ENCODE peak calls at places on chromosome 20, in ten cellular contexts. B is NCI-H1930, I is HCT116, X is mesothelial cell of epicardium, F is mammary epithelial cell, G is kidney tubule cell, M is Right ventricle myocardium superior, U is stomach, T is Kasumi-1, W is NCI-H187. N is an unnamed sample.

GRCh38 chr20:62631336-62632317 is 10.7 kb upstream of the SLCO4A1 start:
- DNase-seq in X (no peak), M (no peak), I (no peak), B (no peak), W (peak), G (no peak), U (no peak), T (no peak), F (no peak), N (no peak)

GRCh38 chr20:10309326-10309725 is 90.7 kb downstream of the SNAP25 start:
- DNase-seq in X (no peak), F (peak), M (no peak), U (no peak), W (no peak), I (no peak), T (no peak), B (no peak), G (peak), N (no peak)

GRCh38 chr20:45833883-45834796 is 541 bp downstream of the SNX21 start:
- DNase-seq in G (peak), U (peak), M (peak), I (no peak), X (peak), T (no peak), B (peak), W (peak), F (peak), N (peak)

GRCh38 chr20:38326309-38326708 is 20.0 kb upstream of the LBP start:
- DNase-seq in F (no peak), G (peak), U (no peak), M (no peak), X (no peak), B (no peak), W (no peak), I (no peak), T (no peak), N (no peak)

GRCh38 chr20:1565461-1565860 is 8.0 kb upstream of the SIRPD start:
- DNase-seq in M (no peak), W (no peak), U (no peak), X (no peak), F (no peak), I (no peak), T (no peak), B (no peak), G (peak), N (no peak)

GRCh38 chr20:64136004-64136710 is 28.1 kb upstream of the MYT1 start:
- DNase-seq in B (no peak), T (no peak), U (no peak), F (no peak), I (no peak), X (no peak), W (no peak), G (no peak), M (peak), N (no peak)

GRCh38 chr20:25077610-25078169 is 4.3 kb downstream of the VSX1 start:
- DNase-seq in T (peak), G (peak), X (no peak), B (no peak), U (peak), W (no peak), I (no peak), M (peak), F (no peak), N (no peak)

GRCh38 chr20:44961868-44962267 is 1.7 kb upstream of the TOMM34 start:
- DNase-seq in F (peak), T (no peak), W (no peak), U (no peak), X (no peak), G (peak), M (no peak), I (no peak), B (no peak), N (no peak)

GRCh38 chr20:37257993-37258392 is 3.6 kb downstream of the GHRH start:
- DNase-seq in B (peak), X (no peak), T (no peak), I (no peak), G (no peak), W (no peak), F (no peak), U (no peak), M (no peak), N (no peak)

GRCh38 chr20:54292186-54292585 is 84.3 kb downstream of the PFDN4 start:
- DNase-seq in I (no peak), W (no peak), U (no peak), G (peak), X (no peak), F (peak), M (no peak), T (no peak), B (no peak), N (no peak)

GRCh38 chr20:47747663-47748031 is 37.6 kb downstream of the SULF2 start:
- DNase-seq in T (no peak), U (no peak), F (no peak), G (no peak), I (no peak), B (no peak), W (no peak), M (no peak), X (no peak), N (no peak)

GRCh38 chr20:15616626-15617025 is 956.6 kb downstream of the KIF16B start:
- DNase-seq in F (no peak), B (no peak), G (no peak), U (no peak), T (no peak), I (no peak), X (no peak), W (no peak), M (no peak), N (no peak)

GRCh38 chr20:52279667-52280180 is 88.1 kb upstream of the ZFP64 start:
- DNase-seq in B (no peak), G (no peak), U (no peak), F (no peak), M (no peak), X (no peak), W (no peak), T (no peak), I (no peak), N (no peak)

GRCh38 chr20:61260905-61261304 is 8.8 kb downstream of the CDH4 start:
- DNase-seq in I (no peak), F (peak), T (no peak), G (peak), W (no peak), X (no peak), U (no peak), B (no peak), M (no peak), N (no peak)

GRCh38 chr20:15759546-15760216 is 813.6 kb downstream of the KIF16B start:
- DNase-seq in B (no peak), I (no peak), G (peak), U (no peak), M (no peak), F (no peak), W (no peak), X (no peak), T (no peak), N (peak)

GRCh38 chr20:31740208-31740607 is 1.1 kb downstream of the TPX2 start:
- DNase-seq in G (peak), B (no peak), X (no peak), U (no peak), T (peak), I (no peak), M (no peak), F (peak), W (no peak), N (no peak)

GRCh38 chr20:35699914-35700624 is 864 bp downstream of the ROMO1 start:
- DNase-seq in U (no peak), F (no peak), B (no peak), X (no peak), G (no peak), T (no peak), I (no peak), W (no peak), M (no peak), N (peak)

GRCh38 chr20:62066339-62066982 is 780 bp upstream of the TAF4 start:
- DNase-seq in B (peak), G (peak), T (no peak), U (peak), X (no peak), F (peak), M (peak), I (no peak), W (peak), N (peak)

GRCh38 chr20:63191400-63191799 is 24.5 kb downstream of the YTHDF1 start:
- DNase-seq in M (no peak), U (peak), T (no peak), G (peak), I (peak), W (no peak), F (no peak), B (no peak), X (no peak), N (no peak)

GRCh38 chr20:48761023-48761785 is 66.6 kb downstream of the PREX1 start:
- DNase-seq in M (peak), I (no peak), F (no peak), X (no peak), B (no peak), W (no peak), G (no peak), U (peak), T (peak), N (no peak)

GRCh38 chr20:37598611-37599342 is 71.1 kb upstream of the BLCAP start:
- DNase-seq in B (no peak), T (no peak), F (no peak), U (no peak), W (no peak), X (no peak), G (no peak), I (no peak), M (no peak), N (peak)

GRCh38 chr20:59525500-59526241 is 78.7 kb upstream of the PHACTR3 start:
- DNase-seq in M (peak), T (peak), B (peak), W (no peak), X (no peak), F (peak), U (peak), I (peak), G (peak), N (peak)

GRCh38 chr20:63741676-63742380 is 2.3 kb downstream of the SLC2A4RG start:
- DNase-seq in X (no peak), U (no peak), B (no peak), T (no peak), W (no peak), M (no peak), I (no peak), F (no peak), G (no peak), N (no peak)

GRCh38 chr20:49268600-49269365 is 9.1 kb downstream of the ZNFX1 start:
- DNase-seq in I (no peak), W (no peak), M (no peak), T (no peak), G (peak), F (no peak), B (no peak), X (no peak), U (no peak), N (no peak)

GRCh38 chr20:10848810-10849370 is 175.1 kb upstream of the JAG1 start:
- DNase-seq in B (no peak), T (no peak), F (peak), I (peak), U (no peak), M (peak), X (no peak), G (peak), W (no peak), N (no peak)

GRCh38 chr20:3323398-3323797 is 84.1 kb downstream of the DNAAF9 start:
- DNase-seq in B (no peak), W (no peak), I (no peak), X (no peak), T (no peak), M (no peak), U (no peak), F (peak), G (no peak), N (no peak)

GRCh38 chr20:20802328-20802727 is 89.9 kb upstream of the RALGAPA2 start:
- DNase-seq in B (no peak), F (no peak), X (no peak), M (no peak), U (no peak), I (no peak), W (no peak), G (no peak), T (peak), N (no peak)

GRCh38 chr20:51404297-51405060 is 138.0 kb downstream of the NFATC2 start:
- DNase-seq in F (no peak), X (no peak), U (peak), T (no peak), W (no peak), G (no peak), M (no peak), B (no peak), I (no peak), N (no peak)

GRCh38 chr20:45044084-45044573 is 56.8 kb downstream of the KCNS1 start:
- DNase-seq in F (peak), U (no peak), B (peak), X (no peak), M (no peak), G (peak), W (no peak), T (peak), I (peak), N (peak)

GRCh38 chr20:60100780-60101179 is 142.6 kb downstream of the CDH26 start:
- DNase-seq in G (no peak), F (no peak), U (no peak), T (no peak), B (no peak), X (no peak), I (no peak), M (no peak), W (peak), N (no peak)

GRCh38 chr20:31720486-31721407 is 1.9 kb downstream of the BCL2L1 start:
- DNase-seq in G (peak), M (no peak), U (peak), W (no peak), B (no peak), I (no peak), X (no peak), F (no peak), T (no peak), N (no peak)

GRCh38 chr20:46220808-46221207 is 87.5 kb downstream of the CDH22 start:
- DNase-seq in W (peak), T (no peak), U (no peak), G (peak), B (peak), I (peak), X (no peak), F (no peak), M (no peak), N (peak)

GRCh38 chr20:21183722-21184121 is 57.8 kb downstream of the KIZ start:
- DNase-seq in U (no peak), T (no peak), F (no peak), W (no peak), G (peak), B (no peak), M (no peak), X (no peak), I (no peak), N (no peak)

GRCh38 chr20:22619806-22620205 is 35.4 kb upstream of the FOXA2 start:
- DNase-seq in T (no peak), W (no peak), X (no peak), I (no peak), F (no peak), B (no peak), U (no peak), G (no peak), M (no peak), N (no peak)

GRCh38 chr20:1177680-1178079 is 7.1 kb downstream of the TMEM74B start:
- DNase-seq in U (no peak), F (no peak), M (no peak), B (no peak), W (no peak), T (no peak), G (peak), I (peak), X (no peak), N (no peak)

GRCh38 chr20:41363601-41364000 is 3.0 kb downstream of the EMILIN3 start:
- DNase-seq in T (no peak), B (no peak), M (no peak), F (no peak), G (no peak), X (no peak), W (no peak), I (no peak), U (no peak), N (no peak)

GRCh38 chr20:43991264-43991663 is 76.6 kb downstream of the TOX2 start:
- DNase-seq in U (no peak), G (no peak), F (no peak), B (no peak), W (no peak), M (no peak), T (no peak), I (no peak), X (no peak), N (no peak)

N was measured in putamen.